ENCODE peak calls at places on chromosomes 7 and 10, in four cellular contexts. F is HCT116, Z is H1, D is K562. K is an unnamed sample.

GRCh38 chr7:41656357-41656756 is 46.5 kb downstream of the INHBA start:
- DNase-seq in F (no peak), Z (no peak), D (no peak), K (no peak)

GRCh38 chr7:27689045-27689877 is 26.6 kb upstream of the HIBADH start:
- DNase-seq in F (no peak), D (peak; percentile 30), Z (peak; percentile 55), K (no peak)

GRCh38 chr10:128095023-128095752 is 31.0 kb downstream of the MKI67 start:
- DNase-seq in F (peak; percentile 12), Z (no peak), D (peak; percentile 28), K (no peak)

GRCh38 chr7:155916926-155917655 is 104.8 kb upstream of the SHH start:
- DNase-seq in Z (no peak), F (no peak), D (no peak), K (no peak)

GRCh38 chr7:155798673-155799439 is 13.4 kb downstream of the SHH start:
- DNase-seq in D (no peak), F (no peak), Z (no peak), K (no peak)

GRCh38 chr10:120514959-120515358 is 57.9 kb downstream of the PLPP4 start:
- DNase-seq in F (no peak), D (no peak), Z (no peak), K (no peak)

GRCh38 chr10:74824184-74825032 is 2.0 kb upstream of the KAT6B start:
- DNase-seq in Z (peak; percentile 55), F (no peak), D (peak; percentile 30), K (no peak)

GRCh38 chr10:49740346-49741107 is 21.6 kb downstream of the OGDHL start:
- DNase-seq in D (no peak), Z (no peak), F (no peak), K (no peak)

GRCh38 chr7:2066251-2066919 is 166.4 kb downstream of the MAD1L1 start:
- DNase-seq in Z (no peak), F (no peak), D (no peak), K (no peak)

GRCh38 chr7:83782628-83783027 is 133.7 kb upstream of the SEMA3E start:
- DNase-seq in Z (no peak), D (no peak), F (no peak), K (no peak)

DNA sequence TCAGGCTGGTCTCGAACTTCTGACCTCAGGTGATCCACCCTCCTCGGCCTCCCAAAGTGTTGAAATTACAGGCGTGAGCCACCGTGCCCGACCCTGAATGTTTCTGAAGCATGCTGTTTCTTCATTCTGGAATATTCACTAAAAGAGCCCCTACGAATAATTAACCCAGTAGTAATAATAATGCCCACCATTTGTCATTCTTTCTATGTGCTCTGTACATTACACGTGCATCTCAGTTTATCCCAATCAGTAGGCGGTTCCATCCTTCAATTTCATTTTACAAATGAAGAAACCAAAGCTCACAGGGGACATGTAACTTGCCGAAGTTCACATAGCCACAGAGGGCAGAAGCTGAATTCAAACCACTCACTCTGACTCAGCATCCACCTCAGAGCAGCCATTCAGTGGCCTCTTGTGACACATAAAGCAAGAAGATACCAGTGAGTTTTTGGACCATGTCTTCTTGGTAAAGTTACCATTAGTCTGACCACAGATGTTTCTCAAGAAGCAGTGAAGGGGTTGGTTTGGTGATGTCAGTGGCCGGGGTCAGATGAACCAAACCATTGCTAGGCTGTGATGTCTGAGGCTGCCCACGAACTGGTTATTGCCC is 71.9 kb upstream of the DUSP5 start:
- DNase-seq in D (peak; percentile 51), F (no peak), Z (no peak), K (peak; percentile 89)
- TF ChIP-seq EGR1 in D (no peak), F (no peak), Z (no peak), K (peak; percentile 38)

GRCh38 chr10:113161061-113161460 is 211.0 kb downstream of the TCF7L2 start:
- DNase-seq in Z (no peak), F (no peak), D (no peak), K (no peak)

GRCh38 chr10:113162960-113163359 is 212.9 kb downstream of the TCF7L2 start:
- DNase-seq in F (no peak), Z (no peak), D (no peak), K (no peak)

GRCh38 chr10:113159563-113159962 is 209.5 kb downstream of the TCF7L2 start:
- DNase-seq in Z (no peak), D (no peak), F (no peak), K (no peak)

GRCh38 chr10:113153493-113154127 is 203.6 kb downstream of the TCF7L2 start:
- DNase-seq in Z (no peak), F (no peak), D (no peak), K (no peak)

GRCh38 chr10:113158183-113158582 is 208.1 kb downstream of the TCF7L2 start:
- DNase-seq in F (no peak), D (no peak), Z (no peak), K (no peak)
- TF ChIP-seq EGR1 in F (no peak), D (no peak), Z (no peak), K (no peak)

GRCh38 chr10:62779487-62780248 is 24.9 kb upstream of the ADO start:
- DNase-seq in Z (no peak), F (no peak), D (no peak), K (peak; percentile 84)
- TF ChIP-seq EGR1 in Z (no peak), F (no peak), D (no peak), K (no peak)

GRCh38 chr7:20329389-20330175 is 1.1 kb upstream of the ITGB8 start:
- DNase-seq in D (peak; percentile 74), Z (no peak), F (peak; percentile 83), K (peak; percentile 76)
- TF ChIP-seq EGR1 in D (peak; percentile 21), Z (no peak), F (no peak), K (no peak)

GRCh38 chr7:158751199-158751598 is 46.6 kb upstream of the NCAPG2 start:
- DNase-seq in Z (no peak), F (no peak), D (no peak), K (no peak)

GRCh38 chr7:158747408-158747807 is 42.8 kb upstream of the NCAPG2 start:
- DNase-seq in Z (no peak), D (no peak), F (no peak), K (no peak)

GRCh38 chr7:158748335-158748734 is 43.7 kb upstream of the NCAPG2 start:
- DNase-seq in Z (peak; percentile 6), F (no peak), D (no peak), K (no peak)

GRCh38 chr7:158750702-158751101 is 46.1 kb upstream of the NCAPG2 start:
- DNase-seq in F (no peak), Z (peak; percentile 29), D (no peak), K (no peak)

GRCh38 chr7:158749396-158749795 is 44.8 kb upstream of the NCAPG2 start:
- DNase-seq in Z (no peak), D (no peak), F (no peak), K (no peak)
- TF ChIP-seq EGR1 in Z (no peak), D (no peak), F (no peak), K (no peak)

GRCh38 chr7:44736896-44737295 is 11.8 kb upstream of the ZMIZ2 start:
- DNase-seq in Z (no peak), F (no peak), D (no peak), K (no peak)

GRCh38 chr7:44738031-44738730 is 10.5 kb upstream of the ZMIZ2 start:
- DNase-seq in D (no peak), F (no peak), Z (no peak), K (no peak)

GRCh38 chr7:44729949-44730590 is 18.6 kb upstream of the ZMIZ2 start:
- DNase-seq in F (no peak), D (no peak), Z (no peak), K (no peak)

GRCh38 chr7:44735403-44736165 is 13.1 kb upstream of the ZMIZ2 start:
- DNase-seq in Z (no peak), F (peak; percentile 93), D (no peak), K (peak; percentile 78)

DNA sequence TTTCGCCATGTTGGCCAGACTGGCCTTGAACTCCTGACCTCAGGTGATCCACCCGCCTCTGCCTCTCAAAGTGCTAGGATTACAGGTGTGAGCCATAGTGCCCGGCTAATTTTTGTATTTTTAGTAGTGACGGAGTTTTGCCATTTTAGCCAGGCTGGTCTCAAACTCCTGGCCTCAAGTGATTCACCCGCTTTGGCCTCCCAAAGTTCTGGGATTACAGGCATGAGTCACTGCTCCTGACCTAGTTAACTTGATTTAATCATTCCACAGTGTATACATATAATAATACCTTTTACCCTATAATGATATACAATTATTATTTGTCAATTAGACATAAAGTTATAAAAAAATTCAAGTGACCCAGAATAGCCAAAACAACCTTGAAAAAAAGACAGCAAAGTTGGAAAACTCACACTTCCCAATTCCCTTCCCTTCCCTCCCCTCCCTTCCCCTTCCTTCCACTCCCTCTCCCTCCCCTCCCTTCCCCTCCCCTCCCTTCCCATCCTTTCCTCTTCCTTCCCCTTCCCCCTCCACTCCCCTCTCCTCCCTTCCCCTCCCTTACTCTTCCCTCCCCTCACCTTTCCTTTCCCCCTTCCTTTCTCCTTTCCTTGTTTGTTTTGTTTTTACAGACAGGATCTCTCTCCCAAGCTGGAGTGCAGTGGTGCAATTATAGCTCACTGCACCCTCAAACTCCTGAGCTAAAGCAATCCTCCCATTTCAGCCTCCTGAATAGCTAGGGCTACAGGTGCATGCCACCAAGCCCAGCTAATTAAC is 14.8 kb upstream of the ZMIZ2 start:
- DNase-seq in Z (no peak), D (no peak), F (peak; percentile 66), K (no peak)
- TF ChIP-seq EGR1 in Z (no peak), D (no peak), F (no peak), K (no peak)

DNA sequence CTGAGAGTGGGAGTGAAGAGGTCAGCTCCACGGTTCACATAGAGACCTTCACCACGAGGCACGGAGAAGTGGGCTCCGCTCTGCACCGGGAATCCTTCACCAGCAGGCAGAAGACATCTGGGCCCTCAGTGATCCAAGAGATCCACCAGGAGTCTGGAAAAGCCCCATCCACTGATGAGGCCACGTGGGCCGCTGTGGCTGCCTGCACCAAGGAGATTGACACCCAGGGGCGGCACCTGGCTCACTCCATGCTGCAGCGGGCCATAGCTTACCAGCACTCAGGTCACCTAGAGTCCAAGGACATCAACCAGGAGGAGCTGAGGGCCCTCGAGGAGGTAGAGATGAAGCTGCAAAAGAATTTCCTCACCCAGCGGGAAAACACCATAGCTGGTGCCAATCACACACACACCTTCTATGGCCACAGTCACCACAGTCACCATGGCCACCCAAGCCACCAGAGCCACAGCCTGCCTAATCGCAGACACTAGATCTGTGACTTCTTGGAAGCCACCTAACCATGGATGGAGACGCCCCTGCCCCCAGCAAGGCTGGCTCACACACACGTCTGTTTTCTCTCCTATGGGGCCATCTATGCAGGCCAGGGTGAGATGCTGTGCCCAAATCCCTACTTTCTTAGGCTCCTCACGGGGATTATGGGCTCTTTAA is 694 bp downstream of the C10orf62 start:
- DNase-seq in Z (no peak), D (no peak), F (no peak), K (no peak)
- TF ChIP-seq EGR1 in Z (no peak), D (no peak), F (no peak), K (no peak)

GRCh38 chr10:124820121-124820520 is 18.5 kb downstream of the ABRAXAS2 start:
- DNase-seq in D (no peak), F (no peak), Z (no peak), K (no peak)
- TF ChIP-seq EGR1 in D (no peak), F (no peak), Z (no peak), K (no peak)